ENCODE peak calls at places on chromosomes 3 and 15, in ten cellular contexts. R is type B pancreatic cell; W is Calu3; I is activated B cell treated with CpG ODN at 0.5 μM for 24 hours; P is NCI-H510A; H is skeletal muscle cell; E is COR-L47; B is T-helper 1 cell; K is nephron progenitor cell; C is activated CD4-positive, alpha-beta T cell treated with anti-CD3 and anti-CD28 coated beads, Interleukin-2, amount 50 U/mL, for 1 hour. A is an unnamed sample.

GRCh38 chr3:14141144-14141543 is 16.3 kb downstream of the TMEM43 start:
- DNase-seq in R (no peak), W (no peak), I (no peak), P (no peak), H (no peak), E (no peak), B (no peak), K (no peak), C (no peak), A (no peak)

GRCh38 chr3:121482651-121483050 is 63.1 kb downstream of the POLQ start:
- DNase-seq in R (no peak), W (no peak), I (no peak), P (no peak), H (peak; percentile 49), E (no peak), B (no peak), K (no peak), C (no peak), A (no peak)

GRCh38 chr15:66212471-66212870 is 41.1 kb downstream of the MEGF11 start:
- DNase-seq in R (no peak), W (no peak), I (no peak), P (no peak), H (no peak), E (peak; percentile 48), B (no peak), K (no peak), C (no peak), A (no peak)

GRCh38 chr15:82535566-82536408 is 4.5 kb downstream of the RPS17 start:
- DNase-seq in R (no peak), W (no peak), I (no peak), P (no peak), H (no peak), E (no peak), B (no peak), K (no peak), C (no peak), A (no peak)

GRCh38 chr3:66582721-66583141 is 81.9 kb upstream of the LRIG1 start:
- DNase-seq in R (no peak), W (no peak), I (peak; percentile 22), P (no peak), H (no peak), E (no peak), B (peak; percentile 40), K (no peak), C (peak; percentile 36), A (no peak)

GRCh38 chr3:23611737-23612295 is 193.9 kb upstream of the UBE2E1 start:
- DNase-seq in R (no peak), W (no peak), I (no peak), P (no peak), H (peak; percentile 33), E (no peak), B (no peak), K (no peak), C (no peak), A (no peak)

GRCh38 chr15:71679223-71680078 is 130.9 kb upstream of the NR2E3 start:
- DNase-seq in R (no peak), W (no peak), I (no peak), P (no peak), H (no peak), E (no peak), B (no peak), K (no peak), C (no peak), A (no peak)

GRCh38 chr15:60982249-60982932 is 246.7 kb downstream of the RORA start:
- DNase-seq in R (no peak), W (no peak), I (no peak), P (no peak), H (no peak), E (no peak), B (no peak), K (no peak), C (no peak), A (no peak)

GRCh38 chr15:69342460-69343076 is 43.9 kb downstream of the PAQR5 start:
- DNase-seq in R (no peak), W (no peak), I (no peak), P (no peak), H (no peak), E (no peak), B (no peak), K (no peak), C (no peak), A (no peak)

GRCh38 chr15:62758126-62758951 is 284.2 kb upstream of the TPM1 start:
- DNase-seq in R (no peak), W (no peak), I (no peak), P (no peak), H (peak; percentile 87), E (no peak), B (no peak), K (no peak), C (no peak), A (no peak)

GRCh38 chr3:40771112-40771511 is 246.4 kb downstream of the ZNF621 start:
- DNase-seq in R (no peak), W (no peak), I (no peak), P (no peak), H (no peak), E (no peak), B (no peak), K (no peak), C (no peak), A (no peak)

GRCh38 chr3:175266478-175266877 is 407.3 kb downstream of the NAALADL2 start:
- DNase-seq in R (no peak), W (no peak), I (no peak), P (no peak), H (no peak), E (no peak), B (no peak), K (no peak), C (no peak), A (peak; percentile 11)